ENCODE peak calls at places on chromosomes 7 and 10, in five cellular contexts. N is activated CD8-positive, alpha-beta T cell treated with anti-CD3 and anti-CD28 coated beads for 36 hours; X is stromal cell of bone marrow; Z is GM20000; I is activated naive CD4-positive, alpha-beta T cell. B is an unnamed sample.

GRCh38 chr7:97039374-97040065 is 14.9 kb upstream of the DLX5 start:
- DNase-seq in N (no peak), X (no peak), Z (no peak), I (no peak), B (no peak)

GRCh38 chr7:135571834-135572233 is 14.1 kb downstream of the NUP205 start:
- DNase-seq in N (no peak), X (no peak), Z (no peak), I (no peak), B (no peak)

GRCh38 chr7:130143986-130144618 is 61.1 kb downstream of the TMEM209 start:
- DNase-seq in N (no peak), X (no peak), Z (no peak), I (no peak), B (no peak)

GRCh38 chr7:70600993-70601392 is 531.0 kb upstream of the GALNT17 start:
- DNase-seq in N (no peak), X (no peak), Z (no peak), I (no peak), B (no peak)

GRCh38 chr7:138197306-138197640 is 121.0 kb downstream of the AKR1D1 start:
- DNase-seq in N (no peak), X (no peak), Z (no peak), I (no peak), B (no peak)

GRCh38 chr10:129541208-129541607 is 74.2 kb downstream of the MGMT start:
- DNase-seq in N (no peak), X (no peak), Z (no peak), I (no peak), B (no peak)

GRCh38 chr10:132390455-132391371 is 6.3 kb upstream of the PWWP2B start:
- DNase-seq in N (no peak), X (no peak), Z (no peak), I (no peak), B (no peak)

GRCh38 chr7:155279787-155280445 is 17.8 kb upstream of the INSIG1 start:
- DNase-seq in N (no peak), X (no peak), Z (no peak), I (no peak), B (no peak)

GRCh38 chr7:1232103-1232466 is 587 bp upstream of the UNCX start:
- DNase-seq in N (no peak), X (no peak), Z (no peak), I (no peak), B (no peak)

GRCh38 chr7:44639701-44640321 is 33.4 kb downstream of the OGDH start:
- DNase-seq in N (peak), X (peak), Z (no peak), I (no peak), B (no peak)

GRCh38 chr7:155645652-155646051 is 1.2 kb downstream of the RBM33 start:
- DNase-seq in N (no peak), X (no peak), Z (no peak), I (no peak), B (no peak)

B was measured in OCI-LY7.